ENCODE peak calls at places on chromosomes 16 and 17, in seven cellular contexts. R, E, G, A, W, H and K are unnamed samples.

GRCh38 chr16:73735954-73736353 is 560.7 kb upstream of the PSMD7 start:
- DNase-seq in R (no peak), E (no peak), G (no peak), A (no peak), W (no peak), H (no peak), K (no peak)

GRCh38 chr16:57537194-57537505 is 779 bp upstream of the CCDC102A start:
- DNase-seq in R (no peak), E (no peak), G (no peak), A (no peak), W (no peak), H (no peak), K (no peak)

GRCh38 chr16:3158014-3158497 is 23.2 kb downstream of the ZNF213 start:
- DNase-seq in R (peak; percentile 48), E (peak; percentile 73), G (no peak), A (peak; percentile 62), W (no peak), H (no peak), K (no peak)

GRCh38 chr17:17206149-17206912 is at the start of gene PLD6:
- DNase-seq in R (no peak), E (peak; percentile 94), G (peak; percentile 79), A (peak; percentile 93), W (peak; percentile 39), H (peak; percentile 83), K (peak; percentile 94)

GRCh38 chr17:21275047-21275578 is 9.4 kb upstream of the MAP2K3 start:
- DNase-seq in R (no peak), E (peak; percentile 63), G (no peak), A (peak; percentile 46), W (no peak), H (no peak), K (no peak)

GRCh38 chr16:15963307-15963910 is 14.0 kb downstream of the ABCC1 start:
- DNase-seq in R (no peak), E (no peak), G (no peak), A (no peak), W (no peak), H (no peak), K (no peak)

GRCh38 chr16:57091200-57091989 is 988 bp upstream of the CPNE2 start:
- DNase-seq in R (no peak), E (no peak), G (peak; percentile 54), A (peak; percentile 69), W (peak; percentile 53), H (peak; percentile 36), K (no peak)

GRCh38 chr16:74730049-74730683 is 29.5 kb upstream of the MLKL start:
- DNase-seq in R (no peak), E (no peak), G (no peak), A (no peak), W (no peak), H (no peak), K (no peak)

GRCh38 chr16:87556941-87557459 is 45.3 kb upstream of the JPH3 start:
- DNase-seq in R (no peak), E (no peak), G (peak; percentile 73), A (peak; percentile 74), W (peak; percentile 23), H (peak; percentile 73), K (peak; percentile 83)

GRCh38 chr16:80285089-80285488 is 255.7 kb upstream of the DYNLRB2 start:
- DNase-seq in R (no peak), E (no peak), G (no peak), A (no peak), W (peak; percentile 89), H (no peak), K (no peak)

GRCh38 chr16:68346892-68347480 is 36.2 kb downstream of the PRMT7 start:
- DNase-seq in R (no peak), E (no peak), G (no peak), A (no peak), W (no peak), H (no peak), K (no peak)

GRCh38 chr16:13041180-13041579 is 139.8 kb downstream of the SHISA9 start:
- DNase-seq in R (no peak), E (no peak), G (no peak), A (no peak), W (no peak), H (no peak), K (no peak)

GRCh38 chr17:27811961-27812360 is 11.6 kb upstream of the NOS2 start:
- DNase-seq in R (no peak), E (no peak), G (no peak), A (no peak), W (no peak), H (no peak), K (no peak)

GRCh38 chr16:2250652-2251280 is 621 bp downstream of the ECI1 start:
- DNase-seq in R (peak; percentile 24), E (peak; percentile 65), G (no peak), A (no peak), W (no peak), H (no peak), K (no peak)

DNA sequence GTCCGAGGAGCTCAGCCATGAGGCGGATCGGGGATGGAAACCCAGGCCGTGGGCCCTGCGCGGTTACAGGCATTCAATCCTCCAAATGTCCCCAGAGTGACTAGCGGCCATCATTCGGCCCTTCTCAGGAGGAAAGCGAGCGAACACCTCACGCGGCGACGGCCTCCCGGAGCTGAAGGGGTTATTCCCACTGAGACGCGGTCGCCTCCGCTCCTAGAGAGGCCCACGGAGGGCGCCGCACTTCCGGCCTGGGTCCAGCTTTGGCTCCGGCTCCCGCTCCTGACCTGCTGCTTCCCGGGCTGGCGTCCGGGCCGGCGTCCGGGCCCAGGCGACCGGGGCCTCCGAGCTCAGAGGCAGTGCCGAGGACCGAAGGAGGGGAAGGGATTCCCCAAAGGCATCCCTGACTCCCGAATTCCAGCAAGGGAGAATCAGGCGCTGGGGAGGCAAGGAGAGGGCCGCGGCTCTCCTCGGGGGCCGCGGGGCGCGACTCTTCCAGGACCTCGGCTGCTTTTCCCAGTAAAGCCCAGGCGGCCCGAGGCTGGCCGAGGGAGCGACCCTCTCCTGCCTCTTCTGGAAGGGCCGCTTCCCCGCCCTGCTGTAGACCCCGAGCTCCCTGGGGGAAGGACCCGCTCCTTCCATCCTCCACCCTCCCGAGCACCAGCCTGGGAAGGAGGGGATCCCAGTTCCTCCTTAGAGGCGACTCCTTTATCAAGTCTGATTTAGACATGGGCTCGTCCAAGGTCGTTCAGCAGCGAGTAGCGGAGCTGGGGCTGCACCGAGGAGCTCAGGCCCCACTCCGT is 18.6 kb upstream of the ZNF629 start:
- DNase-seq in R (peak; percentile 75), E (peak; percentile 90), G (peak; percentile 90), A (peak; percentile 93), W (peak; percentile 74), H (peak; percentile 91), K (peak; percentile 93)
- H3K27me3 ChIP-seq in R (no peaks in the 10 kb centered on the region), E (no peaks in the 10 kb centered on the region), G (no peaks in the 10 kb centered on the region), A (no peaks in the 10 kb centered on the region), W (no peaks in the 10 kb centered on the region), H (no peaks in the 10 kb centered on the region), K (peaks cover 4% of the 10 kb centered on the region)

DNA sequence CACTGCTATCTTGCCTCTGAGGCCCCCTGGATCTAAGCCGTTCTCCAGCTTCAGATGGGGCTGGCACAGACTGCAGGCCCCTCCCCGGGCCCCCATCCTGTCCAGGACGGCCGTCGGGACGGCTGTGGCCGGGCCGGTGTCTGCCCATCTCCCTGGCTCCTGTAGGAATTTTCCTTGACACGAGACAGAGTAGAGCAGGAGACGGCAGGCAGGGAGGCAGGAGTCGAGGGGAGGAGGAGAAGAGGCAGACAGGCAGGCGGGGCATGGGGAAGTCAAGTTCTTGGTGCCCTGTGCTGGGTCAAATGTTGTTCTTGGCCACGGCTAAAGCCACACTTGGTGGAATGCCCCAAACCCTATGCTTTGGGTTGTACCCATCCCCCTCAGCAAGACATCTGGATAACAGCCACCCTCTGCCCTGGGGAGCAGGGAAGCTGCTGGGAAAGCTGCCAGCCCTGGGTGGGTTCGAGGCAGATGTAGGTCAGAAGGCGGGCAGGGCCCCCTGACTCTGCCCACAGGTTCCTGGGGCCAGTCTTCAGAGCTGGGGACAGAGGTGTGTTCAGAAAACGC is 4.0 kb downstream of the C1QTNF1 start:
- DNase-seq in R (no peak), E (peak; percentile 60), G (peak; percentile 73), A (peak; percentile 67), W (no peak), H (peak; percentile 44), K (no peak)
- H3K4me3 ChIP-seq in R (no peak overlapping the region), E (peak overlapping the region; percentile 78), G (peak overlapping the region; percentile 52), A (no peak overlapping the region), W (no peak overlapping the region), H (peak overlapping the region; percentile 82), K (no peak overlapping the region)

DNA sequence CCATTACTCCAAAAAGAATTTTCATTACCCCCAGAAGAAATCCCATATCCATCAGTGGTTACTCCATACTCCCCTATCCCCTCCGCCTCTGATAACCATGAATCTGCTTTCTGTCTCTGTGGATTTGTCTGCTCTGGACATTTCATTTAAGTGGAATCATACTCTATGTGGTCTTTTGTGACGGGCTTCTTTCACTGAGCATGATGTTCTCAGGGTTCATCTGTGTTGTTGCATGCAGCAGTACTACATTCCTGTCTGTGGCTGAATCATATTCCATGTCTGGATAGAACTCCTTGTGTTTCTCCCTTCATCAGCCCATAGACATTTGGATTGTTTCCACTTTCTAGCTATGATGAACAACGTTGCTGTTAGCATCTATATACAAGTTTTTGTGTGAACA is 59.5 kb upstream of the IRX3 start:
- DNase-seq in R (no peak), E (no peak), G (no peak), A (no peak), W (no peak), H (no peak), K (no peak)
- H3K27me3 ChIP-seq in R (no peaks in the 10 kb centered on the region), E (no peaks in the 10 kb centered on the region), G (no peaks in the 10 kb centered on the region), A (no peaks in the 10 kb centered on the region), W (no peaks in the 10 kb centered on the region), H (no peaks in the 10 kb centered on the region), K (no peaks in the 10 kb centered on the region)

GRCh38 chr17:76076100-76076764 is 1.7 kb downstream of the GALR2 start:
- DNase-seq in R (no peak), E (no peak), G (no peak), A (no peak), W (no peak), H (no peak), K (no peak)

GRCh38 chr17:76078859-76079576 is at the start of gene ZACN:
- DNase-seq in R (no peak), E (no peak), G (no peak), A (no peak), W (no peak), H (no peak), K (no peak)

GRCh38 chr17:76075364-76076099 is 951 bp downstream of the GALR2 start:
- DNase-seq in R (no peak), E (no peak), G (no peak), A (no peak), W (no peak), H (no peak), K (no peak)

GRCh38 chr17:76077582-76078110 is 1.3 kb upstream of the ZACN start:
- DNase-seq in R (no peak), E (no peak), G (no peak), A (no peak), W (no peak), H (no peak), K (no peak)

DNA sequence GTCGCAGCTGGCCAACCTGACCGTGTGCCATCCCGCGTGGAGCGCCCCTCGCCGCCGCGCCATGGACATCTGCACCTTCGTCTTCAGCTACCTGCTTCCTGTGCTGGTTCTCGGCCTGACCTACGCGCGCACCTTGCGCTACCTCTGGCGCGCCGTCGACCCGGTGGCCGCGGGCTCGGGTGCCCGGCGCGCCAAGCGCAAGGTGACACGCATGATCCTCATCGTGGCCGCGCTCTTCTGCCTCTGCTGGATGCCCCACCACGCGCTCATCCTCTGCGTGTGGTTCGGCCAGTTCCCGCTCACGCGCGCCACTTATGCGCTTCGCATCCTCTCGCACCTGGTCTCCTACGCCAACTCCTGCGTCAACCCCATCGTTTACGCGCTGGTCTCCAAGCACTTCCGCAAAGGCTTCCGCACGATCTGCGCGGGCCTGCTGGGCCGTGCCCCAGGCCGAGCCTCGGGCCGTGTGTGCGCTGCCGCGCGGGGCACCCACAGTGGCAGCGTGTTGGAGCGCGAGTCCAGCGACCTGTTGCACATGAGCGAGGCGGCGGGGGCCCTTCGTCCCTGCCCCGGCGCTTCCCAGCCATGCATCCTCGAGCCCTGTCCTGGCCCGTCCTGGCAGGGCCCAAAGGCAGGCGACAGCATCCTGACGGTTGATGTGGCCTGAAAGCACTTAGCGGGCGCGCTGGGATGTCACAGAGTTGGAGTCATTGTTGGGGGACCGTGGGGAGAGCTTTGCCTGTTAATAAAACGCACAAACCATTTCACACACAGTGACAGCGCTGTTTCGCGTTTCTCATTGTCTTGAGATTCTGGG is 2.0 kb upstream of the ZACN start:
- DNase-seq in R (no peak), E (no peak), G (no peak), A (no peak), W (peak; percentile 41), H (no peak), K (peak; percentile 80)
- H3K4me3 ChIP-seq in R (no peak overlapping the region), E (no peak overlapping the region), G (no peak overlapping the region), A (no peak overlapping the region), W (no peak overlapping the region), H (no peak overlapping the region), K (peak overlapping the region; percentile 24)